ENCODE peak calls at places on chromosome 9, in seven cellular contexts. D, W, S, R, U, Z and J are unnamed samples.
A peak's percentile ranks its signal among the peaks of the same experiment; 100 is the strongest.

GRCh38 chr9:87887151-87887505 is 4.5 kb downstream of the SPATA31E1 start:
- DNase-seq in D (no peak), W (no peak), S (no peak), R (no peak), U (no peak), Z (no peak), J (no peak)

GRCh38 chr9:108162664-108163063 is 673.1 kb upstream of the KLF4 start:
- DNase-seq in D (no peak), W (peak; percentile 80), S (no peak), R (no peak), U (no peak), Z (peak; percentile 81), J (no peak)

GRCh38 chr9:126668058-126668457 is 54.3 kb downstream of the LMX1B start:
- DNase-seq in D (no peak), W (no peak), S (no peak), R (no peak), U (no peak), Z (no peak), J (no peak)

GRCh38 chr9:114497220-114497619 is 8.1 kb downstream of the WHRN start:
- DNase-seq in D (no peak), W (no peak), S (no peak), R (no peak), U (no peak), Z (no peak), J (no peak)

GRCh38 chr9:26413625-26414024 is 479.0 kb downstream of the CAAP1 start:
- DNase-seq in D (no peak), W (no peak), S (no peak), R (no peak), U (no peak), Z (no peak), J (no peak)

GRCh38 chr9:96020822-96021615 is 145.5 kb downstream of the ERCC6L2 start:
- DNase-seq in D (no peak), W (no peak), S (no peak), R (peak; percentile 42), U (peak; percentile 26), Z (peak; percentile 48), J (no peak)

GRCh38 chr9:16335788-16336580 is 534.5 kb downstream of the BNC2 start:
- DNase-seq in D (no peak), W (peak; percentile 99), S (no peak), R (no peak), U (no peak), Z (peak; percentile 95), J (peak; percentile 57)

GRCh38 chr9:83270116-83270515 is 207.2 kb upstream of the RASEF start:
- DNase-seq in D (no peak), W (no peak), S (no peak), R (no peak), U (no peak), Z (no peak), J (no peak)

GRCh38 chr9:109031241-109031640 is 17.9 kb upstream of the CTNNAL1 start:
- DNase-seq in D (no peak), W (peak; percentile 55), S (no peak), R (no peak), U (no peak), Z (no peak), J (no peak)

GRCh38 chr9:105341784-105342183 is 97.3 kb downstream of the SLC44A1 start:
- DNase-seq in D (no peak), W (peak; percentile 56), S (no peak), R (no peak), U (no peak), Z (peak; percentile 52), J (no peak)

GRCh38 chr9:31394040-31394473 is 990.4 kb upstream of the ACO1 start:
- DNase-seq in D (no peak), W (no peak), S (no peak), R (no peak), U (no peak), Z (peak; percentile 50), J (no peak)

GRCh38 chr9:33246269-33246860 is 6.4 kb downstream of the SPINK4 start:
- DNase-seq in D (no peak), W (no peak), S (no peak), R (no peak), U (no peak), Z (no peak), J (no peak)

GRCh38 chr9:95736370-95736769 is 139.1 kb upstream of the ERCC6L2 start:
- DNase-seq in D (no peak), W (no peak), S (peak; percentile 62), R (peak; percentile 72), U (no peak), Z (no peak), J (no peak)

GRCh38 chr9:37408933-37409710 is 13.4 kb upstream of the GRHPR start:
- DNase-seq in D (no peak), W (no peak), S (no peak), R (no peak), U (no peak), Z (no peak), J (peak; percentile 80)

GRCh38 chr9:87122947-87123685 is 175.8 kb upstream of the GAS1 start:
- DNase-seq in D (no peak), W (peak; percentile 76), S (no peak), R (no peak), U (no peak), Z (peak; percentile 87), J (no peak)

GRCh38 chr9:137878146-137878941 is 762 bp downstream of the CACNA1B start:
- DNase-seq in D (peak; percentile 51), W (no peak), S (peak; percentile 87), R (peak; percentile 77), U (peak; percentile 79), Z (peak; percentile 13), J (peak; percentile 36)

GRCh38 chr9:114603183-114603582 is 7.9 kb upstream of the TMEM268 start:
- DNase-seq in D (no peak), W (no peak), S (no peak), R (no peak), U (no peak), Z (no peak), J (no peak)

GRCh38 chr9:86405086-86405491 is 50.9 kb upstream of the TUT7 start:
- DNase-seq in D (no peak), W (no peak), S (no peak), R (no peak), U (no peak), Z (peak; percentile 29), J (no peak)

GRCh38 chr9:27548055-27548741 is 18.6 kb upstream of the MOB3B start:
- DNase-seq in D (no peak), W (peak; percentile 51), S (no peak), R (peak; percentile 45), U (no peak), Z (peak; percentile 57), J (peak; percentile 71)

GRCh38 chr9:137759649-137760321 is 117.8 kb upstream of the CACNA1B start:
- DNase-seq in D (no peak), W (no peak), S (no peak), R (peak; percentile 77), U (peak; percentile 58), Z (no peak), J (no peak)

GRCh38 chr9:134630393-134630790 is 11.2 kb upstream of the COL5A1 start:
- DNase-seq in D (no peak), W (no peak), S (peak; percentile 7), R (no peak), U (no peak), Z (no peak), J (no peak)

GRCh38 chr9:110116543-110116885 is 91.4 kb downstream of the C9orf152 start:
- DNase-seq in D (no peak), W (peak; percentile 99), S (no peak), R (no peak), U (no peak), Z (peak; percentile 100), J (peak; percentile 82)

GRCh38 chr9:123860603-123861002 is 69.3 kb downstream of the DENND1A start:
- DNase-seq in D (no peak), W (no peak), S (no peak), R (no peak), U (no peak), Z (no peak), J (no peak)

GRCh38 chr9:123865226-123865625 is 64.7 kb downstream of the DENND1A start:
- DNase-seq in D (no peak), W (no peak), S (no peak), R (no peak), U (no peak), Z (no peak), J (no peak)

GRCh38 chr9:123864291-123864690 is 65.6 kb downstream of the DENND1A start:
- DNase-seq in D (no peak), W (no peak), S (no peak), R (peak; percentile 23), U (no peak), Z (no peak), J (no peak)

GRCh38 chr9:123863164-123863855 is 66.6 kb downstream of the DENND1A start:
- DNase-seq in D (no peak), W (no peak), S (no peak), R (peak; percentile 76), U (no peak), Z (peak; percentile 29), J (no peak)

GRCh38 chr9:123861086-123861707 is 68.7 kb downstream of the DENND1A start:
- DNase-seq in D (no peak), W (no peak), S (no peak), R (no peak), U (peak; percentile 86), Z (no peak), J (no peak)
- H4K8ac ChIP-seq in D (no peak overlapping the region), W (no peak overlapping the region), S (no peak overlapping the region), R (no peak overlapping the region), U (no peak overlapping the region), Z (no peak overlapping the region), J (no peak overlapping the region)

GRCh38 chr9:113393281-113393680 is 7.8 kb downstream of the ALAD start:
- DNase-seq in D (no peak), W (no peak), S (no peak), R (no peak), U (no peak), Z (no peak), J (no peak)
- H4K8ac ChIP-seq in D (no peak overlapping the region), W (no peak overlapping the region), S (no peak overlapping the region), R (no peak overlapping the region), U (no peak overlapping the region), Z (no peak overlapping the region), J (no peak overlapping the region)

GRCh38 chr9:121637441-121638222 is 13.8 kb upstream of the DAB2IP start:
- DNase-seq in D (no peak), W (peak; percentile 50), S (no peak), R (no peak), U (no peak), Z (peak; percentile 19), J (no peak)

GRCh38 chr9:121639619-121640018 is 11.8 kb upstream of the DAB2IP start:
- DNase-seq in D (no peak), W (no peak), S (no peak), R (no peak), U (no peak), Z (no peak), J (no peak)

GRCh38 chr9:121636978-121637377 is 14.5 kb upstream of the DAB2IP start:
- DNase-seq in D (no peak), W (no peak), S (no peak), R (no peak), U (no peak), Z (no peak), J (no peak)

GRCh38 chr9:121638901-121639592 is 12.4 kb upstream of the DAB2IP start:
- DNase-seq in D (no peak), W (no peak), S (no peak), R (no peak), U (no peak), Z (no peak), J (no peak)

GRCh38 chr9:121638399-121638798 is 13.0 kb upstream of the DAB2IP start:
- DNase-seq in D (no peak), W (no peak), S (no peak), R (no peak), U (no peak), Z (no peak), J (no peak)
- H4K8ac ChIP-seq in D (no peak overlapping the region), W (no peak overlapping the region), S (no peak overlapping the region), R (no peak overlapping the region), U (no peak overlapping the region), Z (no peak overlapping the region), J (no peak overlapping the region)

GRCh38 chr9:129324808-129325491 is 146.9 kb upstream of the IER5L start:
- DNase-seq in D (no peak), W (no peak), S (no peak), R (no peak), U (no peak), Z (no peak), J (no peak)
- H4K8ac ChIP-seq in D (no peak overlapping the region), W (no peak overlapping the region), S (no peak overlapping the region), R (no peak overlapping the region), U (no peak overlapping the region), Z (no peak overlapping the region), J (no peak overlapping the region)